ENCODE peak calls at places on chromosomes 2 and 18, in seven cellular contexts. One of them, this sample, is unnamed.

GRCh38 chr2:70089946-70090523 is 2.8 kb downstream of the PCBP1 start:
- DNase-seq in tibial artery: peak; percentile 48
- DNase-seq in body of pancreas: no peak
- DNase-seq in MCF 10A: no peak
- DNase-seq in AG10803: no peak
- DNase-seq in lower leg skin: peak; percentile 69
- DNase-seq in IMR-90: no peak
- DNase-seq in this sample: no peak

GRCh38 chr2:190875881-190876280 is 4.7 kb upstream of the GLS start:
- DNase-seq in tibial artery: no peak
- DNase-seq in body of pancreas: no peak
- DNase-seq in MCF 10A: no peak
- DNase-seq in AG10803: no peak
- DNase-seq in lower leg skin: no peak
- DNase-seq in IMR-90: no peak
- DNase-seq in this sample: no peak

GRCh38 chr2:155100261-155100660 is 401.8 kb downstream of the KCNJ3 start:
- DNase-seq in tibial artery: no peak
- DNase-seq in body of pancreas: no peak
- DNase-seq in MCF 10A: peak; percentile 10
- DNase-seq in AG10803: no peak
- DNase-seq in lower leg skin: no peak
- DNase-seq in IMR-90: no peak
- DNase-seq in this sample: no peak

GRCh38 chr18:26052497-26052896 is 37.9 kb downstream of the SS18 start:
- DNase-seq in tibial artery: no peak
- DNase-seq in body of pancreas: no peak
- DNase-seq in MCF 10A: no peak
- DNase-seq in AG10803: peak; percentile 3
- DNase-seq in lower leg skin: no peak
- DNase-seq in IMR-90: peak; percentile 6
- DNase-seq in this sample: no peak

GRCh38 chr18:53861185-53861584 is 363.3 kb downstream of the MBD2 start:
- DNase-seq in tibial artery: no peak
- DNase-seq in body of pancreas: no peak
- DNase-seq in MCF 10A: no peak
- DNase-seq in AG10803: no peak
- DNase-seq in lower leg skin: no peak
- DNase-seq in IMR-90: peak; percentile 1
- DNase-seq in this sample: no peak

GRCh38 chr2:105546623-105546964 is 147.7 kb upstream of the FHL2 start:
- DNase-seq in tibial artery: no peak
- DNase-seq in body of pancreas: no peak
- DNase-seq in MCF 10A: no peak
- DNase-seq in AG10803: no peak
- DNase-seq in lower leg skin: peak; percentile 70
- DNase-seq in IMR-90: no peak
- DNase-seq in this sample: peak; percentile 72

GRCh38 chr18:48942554-48943261 is 8.1 kb downstream of the SMAD7 start:
- DNase-seq in tibial artery: no peak
- DNase-seq in body of pancreas: peak; percentile 84
- DNase-seq in MCF 10A: peak; percentile 81
- DNase-seq in AG10803: peak; percentile 98
- DNase-seq in lower leg skin: no peak
- DNase-seq in IMR-90: peak; percentile 92
- DNase-seq in this sample: no peak

GRCh38 chr18:37639846-37640245 is 74.2 kb upstream of the CELF4 start:
- DNase-seq in tibial artery: no peak
- DNase-seq in body of pancreas: no peak
- DNase-seq in MCF 10A: peak; percentile 74
- DNase-seq in AG10803: no peak
- DNase-seq in lower leg skin: peak; percentile 40
- DNase-seq in IMR-90: no peak
- DNase-seq in this sample: no peak

GRCh38 chr2:181123798-181124217 is 143.4 kb downstream of the UBE2E3 start:
- DNase-seq in tibial artery: no peak
- DNase-seq in body of pancreas: no peak
- DNase-seq in MCF 10A: no peak
- DNase-seq in AG10803: no peak
- DNase-seq in lower leg skin: no peak
- DNase-seq in IMR-90: no peak
- DNase-seq in this sample: no peak

GRCh38 chr2:44120428-44120827 is 48.2 kb upstream of the PPM1B start:
- DNase-seq in tibial artery: no peak
- DNase-seq in body of pancreas: no peak
- DNase-seq in MCF 10A: peak; percentile 67
- DNase-seq in AG10803: peak; percentile 91
- DNase-seq in lower leg skin: no peak
- DNase-seq in IMR-90: peak; percentile 93
- DNase-seq in this sample: no peak

GRCh38 chr18:13425357-13426095 is 207.0 kb downstream of the LDLRAD4 start:
- DNase-seq in tibial artery: no peak
- DNase-seq in body of pancreas: no peak
- DNase-seq in MCF 10A: peak; percentile 5
- DNase-seq in AG10803: no peak
- DNase-seq in lower leg skin: peak; percentile 86
- DNase-seq in IMR-90: no peak
- DNase-seq in this sample: no peak

GRCh38 chr2:207505728-207506127 is 24.0 kb upstream of the CREB1 start:
- DNase-seq in tibial artery: no peak
- DNase-seq in body of pancreas: no peak
- DNase-seq in MCF 10A: peak; percentile 80
- DNase-seq in AG10803: peak; percentile 94
- DNase-seq in lower leg skin: no peak
- DNase-seq in IMR-90: peak; percentile 80
- DNase-seq in this sample: no peak

GRCh38 chr2:126513033-126513432 is 142.9 kb upstream of the GYPC start:
- DNase-seq in tibial artery: no peak
- DNase-seq in body of pancreas: no peak
- DNase-seq in MCF 10A: peak; percentile 85
- DNase-seq in AG10803: no peak
- DNase-seq in lower leg skin: no peak
- DNase-seq in IMR-90: peak; percentile 14
- DNase-seq in this sample: no peak

GRCh38 chr2:117980783-117981676 is 32.8 kb downstream of the CCDC93 start:
- DNase-seq in tibial artery: no peak
- DNase-seq in body of pancreas: no peak
- DNase-seq in MCF 10A: peak; percentile 88
- DNase-seq in AG10803: peak; percentile 97
- DNase-seq in lower leg skin: no peak
- DNase-seq in IMR-90: peak; percentile 92
- DNase-seq in this sample: no peak

GRCh38 chr2:238852186-238852869 is 4.4 kb downstream of the TWIST2 start:
- DNase-seq in tibial artery: no peak
- DNase-seq in body of pancreas: no peak
- DNase-seq in MCF 10A: no peak
- DNase-seq in AG10803: peak; percentile 61
- DNase-seq in lower leg skin: no peak
- DNase-seq in IMR-90: peak; percentile 46
- DNase-seq in this sample: no peak

GRCh38 chr2:161077367-161078210 is 82.6 kb upstream of the TANK start:
- DNase-seq in tibial artery: no peak
- DNase-seq in body of pancreas: peak; percentile 7
- DNase-seq in MCF 10A: no peak
- DNase-seq in AG10803: peak; percentile 29
- DNase-seq in lower leg skin: no peak
- DNase-seq in IMR-90: peak; percentile 52
- DNase-seq in this sample: no peak

GRCh38 chr2:100388703-100389102 is 28.8 kb downstream of the CHST10 start:
- DNase-seq in tibial artery: no peak
- DNase-seq in body of pancreas: no peak
- DNase-seq in MCF 10A: no peak
- DNase-seq in AG10803: no peak
- DNase-seq in lower leg skin: no peak
- DNase-seq in IMR-90: no peak
- DNase-seq in this sample: no peak

GRCh38 chr18:79738565-79739439 is 58.9 kb upstream of the KCNG2 start:
- DNase-seq in tibial artery: peak; percentile 60
- DNase-seq in body of pancreas: no peak
- DNase-seq in MCF 10A: no peak
- DNase-seq in AG10803: peak; percentile 74
- DNase-seq in lower leg skin: no peak
- DNase-seq in IMR-90: no peak
- DNase-seq in this sample: no peak

DNA sequence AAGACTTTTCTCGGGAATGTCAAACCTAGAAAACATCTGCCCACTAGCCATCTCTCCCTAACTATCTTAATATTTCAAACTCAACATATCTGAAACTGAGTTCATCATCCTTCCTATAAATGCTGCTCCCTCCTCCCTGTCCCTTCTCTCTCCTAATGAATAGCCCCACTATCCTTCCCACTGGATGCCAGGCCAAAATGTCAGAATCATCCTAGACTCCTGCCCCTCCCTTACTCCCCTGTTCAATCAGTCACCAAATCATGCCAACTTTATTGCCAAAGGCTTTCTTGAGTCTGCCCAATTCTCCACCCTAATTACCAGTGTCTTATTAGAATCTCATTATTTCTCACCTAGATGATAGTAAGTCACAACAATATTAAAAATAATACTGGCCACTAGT is 8.5 kb downstream of the EVA1A start:
- DNase-seq in tibial artery: no peak
- DNase-seq in body of pancreas: no peak
- DNase-seq in MCF 10A: no peak
- DNase-seq in AG10803: no peak
- DNase-seq in lower leg skin: no peak
- DNase-seq in IMR-90: no peak
- DNase-seq in this sample: no peak
- TF ChIP-seq CTCF in tibial artery: no peak
- TF ChIP-seq CTCF in body of pancreas: no peak
- TF ChIP-seq CTCF in MCF 10A: no peak
- TF ChIP-seq CTCF in AG10803: no peak
- TF ChIP-seq CTCF in lower leg skin: no peak
- TF ChIP-seq CTCF in IMR-90: no peak
- TF ChIP-seq CTCF in this sample: no peak

GRCh38 chr18:3773303-3773702 is 323.3 kb downstream of the TGIF1 start:
- DNase-seq in tibial artery: no peak
- DNase-seq in body of pancreas: peak; percentile 15
- DNase-seq in MCF 10A: no peak
- DNase-seq in AG10803: no peak
- DNase-seq in lower leg skin: no peak
- DNase-seq in IMR-90: peak; percentile 32
- DNase-seq in this sample: peak; percentile 63
- TF ChIP-seq CTCF in tibial artery: no peak
- TF ChIP-seq CTCF in body of pancreas: peak; percentile 50
- TF ChIP-seq CTCF in MCF 10A: no peak
- TF ChIP-seq CTCF in AG10803: no peak
- TF ChIP-seq CTCF in lower leg skin: no peak
- TF ChIP-seq CTCF in IMR-90: no peak
- TF ChIP-seq CTCF in this sample: no peak

GRCh38 chr2:64654063-64654811 is 524 bp upstream of the SERTAD2 start:
- DNase-seq in tibial artery: peak; percentile 88
- DNase-seq in body of pancreas: peak; percentile 79
- DNase-seq in MCF 10A: peak; percentile 60
- DNase-seq in AG10803: peak; percentile 93
- DNase-seq in lower leg skin: peak; percentile 96
- DNase-seq in IMR-90: peak; percentile 79
- DNase-seq in this sample: no peak
- TF ChIP-seq CTCF in tibial artery: no peak
- TF ChIP-seq CTCF in body of pancreas: peak; percentile 30
- TF ChIP-seq CTCF in MCF 10A: no peak
- TF ChIP-seq CTCF in AG10803: no peak
- TF ChIP-seq CTCF in lower leg skin: no peak
- TF ChIP-seq CTCF in IMR-90: peak; percentile 1
- TF ChIP-seq CTCF in this sample: no peak

GRCh38 chr18:64115906-64116305 is 33.0 kb downstream of the LINC00305 start:
- DNase-seq in tibial artery: no peak
- DNase-seq in body of pancreas: no peak
- DNase-seq in MCF 10A: no peak
- DNase-seq in AG10803: no peak
- DNase-seq in lower leg skin: no peak
- DNase-seq in IMR-90: no peak
- DNase-seq in this sample: no peak

GRCh38 chr18:64116806-64117205 is 32.1 kb downstream of the LINC00305 start:
- DNase-seq in tibial artery: no peak
- DNase-seq in body of pancreas: no peak
- DNase-seq in MCF 10A: no peak
- DNase-seq in AG10803: no peak
- DNase-seq in lower leg skin: no peak
- DNase-seq in IMR-90: no peak
- DNase-seq in this sample: no peak

DNA sequence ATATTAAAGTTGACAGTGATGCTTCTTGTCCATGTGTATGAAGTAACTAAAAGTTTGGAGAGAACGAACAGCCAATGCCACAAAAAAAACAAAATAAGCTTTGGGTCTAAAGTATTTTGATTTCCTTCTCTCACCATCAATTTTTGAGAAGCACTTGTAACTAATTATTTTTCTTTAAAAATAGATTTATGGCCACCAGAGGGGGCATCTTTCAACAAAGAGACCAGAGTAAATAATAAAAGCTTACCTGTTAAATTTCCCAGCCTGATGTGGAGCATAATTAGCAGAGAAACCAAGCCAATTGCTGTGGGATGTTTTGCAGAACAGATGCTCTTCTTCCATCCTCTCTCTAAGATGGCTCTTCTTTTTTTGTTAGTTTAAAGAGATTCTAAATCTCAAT is 29.0 kb downstream of the LINC00305 start:
- DNase-seq in tibial artery: no peak
- DNase-seq in body of pancreas: no peak
- DNase-seq in MCF 10A: peak; percentile 26
- DNase-seq in AG10803: no peak
- DNase-seq in lower leg skin: no peak
- DNase-seq in IMR-90: no peak
- DNase-seq in this sample: no peak
- TF ChIP-seq CTCF in tibial artery: no peak
- TF ChIP-seq CTCF in body of pancreas: peak; percentile 15
- TF ChIP-seq CTCF in MCF 10A: peak; percentile 22
- TF ChIP-seq CTCF in AG10803: no peak
- TF ChIP-seq CTCF in lower leg skin: no peak
- TF ChIP-seq CTCF in IMR-90: no peak
- TF ChIP-seq CTCF in this sample: no peak

DNA sequence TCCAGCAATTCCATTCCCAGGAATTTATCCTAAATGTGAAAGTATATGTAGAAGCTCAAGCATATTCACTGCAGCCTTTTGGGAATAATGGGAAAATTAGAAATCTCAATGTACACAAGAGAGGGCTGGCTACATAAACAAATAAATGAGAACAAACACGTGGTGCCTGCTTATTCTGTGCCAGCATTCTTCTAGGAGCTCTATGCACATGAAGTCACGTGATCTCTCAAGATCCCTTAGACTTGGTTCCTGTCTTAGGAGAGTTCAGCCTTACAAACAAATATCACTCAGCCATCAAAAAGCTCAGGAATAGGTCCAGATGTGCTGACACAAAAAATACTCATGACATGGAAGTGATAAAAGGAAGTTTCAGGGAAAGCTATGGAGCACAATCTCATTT is 92.8 kb upstream of the SP3 start:
- DNase-seq in tibial artery: no peak
- DNase-seq in body of pancreas: no peak
- DNase-seq in MCF 10A: no peak
- DNase-seq in AG10803: no peak
- DNase-seq in lower leg skin: no peak
- DNase-seq in IMR-90: no peak
- DNase-seq in this sample: peak; percentile 90
- TF ChIP-seq CTCF in tibial artery: no peak
- TF ChIP-seq CTCF in body of pancreas: no peak
- TF ChIP-seq CTCF in MCF 10A: no peak
- TF ChIP-seq CTCF in AG10803: no peak
- TF ChIP-seq CTCF in lower leg skin: no peak
- TF ChIP-seq CTCF in IMR-90: no peak
- TF ChIP-seq CTCF in this sample: no peak